ENCODE peak calls at places on chromosome 20, in four cellular contexts. A, B, X and M are unnamed samples.

GRCh38 chr20:41782730-41783406 is 164.7 kb upstream of the CHD6 start:
- DNase-seq in B (peak; percentile 71), A (no peak), X (no peak), M (no peak)

GRCh38 chr20:63530788-63531160 is 6.4 kb downstream of the PTK6 start:
- DNase-seq in X (no peak), A (no peak), B (peak; percentile 63), M (no peak)

GRCh38 chr20:21767739-21768223 is 62.3 kb downstream of the PAX1 start:
- DNase-seq in X (no peak), B (no peak), A (no peak), M (no peak)

GRCh38 chr20:41340327-41341055 is at the start of gene LPIN3:
- DNase-seq in A (no peak), B (peak; percentile 97), X (peak; percentile 90), M (peak; percentile 90)

GRCh38 chr20:16537025-16537665 is 36.1 kb downstream of the KIF16B start:
- DNase-seq in X (no peak), A (no peak), B (no peak), M (no peak)

GRCh38 chr20:62350098-62350628 is 16.9 kb downstream of the LAMA5 start:
- DNase-seq in X (peak; percentile 90), A (no peak), B (peak; percentile 93), M (peak; percentile 72)

GRCh38 chr20:48219306-48219705 is 434.0 kb upstream of the SULF2 start:
- DNase-seq in A (no peak), B (no peak), X (no peak), M (no peak)

GRCh38 chr20:33721391-33722140 is 1.5 kb upstream of the PXMP4 start:
- DNase-seq in B (no peak), X (no peak), A (no peak), M (no peak)

GRCh38 chr20:31934491-31934890 is 17.4 kb downstream of the PDRG1 start:
- DNase-seq in B (no peak), X (no peak), A (no peak), M (no peak)

GRCh38 chr20:63462244-63462643 is 10.2 kb downstream of the KCNQ2 start:
- DNase-seq in X (no peak), A (no peak), B (no peak), M (no peak)

GRCh38 chr20:5660346-5660745 is 89.9 kb upstream of the SHLD1 start:
- DNase-seq in A (no peak), X (no peak), B (no peak), M (no peak)

GRCh38 chr20:3901028-3901746 is 12.0 kb downstream of the PANK2 start:
- DNase-seq in X (no peak), A (no peak), B (no peak), M (no peak)

GRCh38 chr20:56955673-56956072 is 310.8 kb downstream of the BMP7 start:
- DNase-seq in X (no peak), B (no peak), A (no peak), M (no peak)

GRCh38 chr20:63882257-63883208 is 12.4 kb upstream of the DNAJC5 start:
- DNase-seq in A (no peak), B (no peak), X (no peak), M (no peak)

GRCh38 chr20:5864873-5865582 is 85.3 kb downstream of the TRMT6 start:
- DNase-seq in A (no peak), X (no peak), B (no peak), M (no peak)

GRCh38 chr20:13700761-13701160 is 62.0 kb upstream of the TASP1 start:
- DNase-seq in B (no peak), A (no peak), X (no peak), M (no peak)

GRCh38 chr20:21137078-21137477 is 11.2 kb downstream of the KIZ start:
- DNase-seq in A (no peak), B (no peak), X (no peak), M (no peak)

GRCh38 chr20:13485576-13485975 is 153.2 kb downstream of the TASP1 start:
- DNase-seq in B (no peak), X (no peak), A (no peak), M (no peak)

GRCh38 chr20:62010551-62011402 is 54.9 kb downstream of the TAF4 start:
- DNase-seq in X (peak; percentile 43), A (peak; percentile 55), B (peak; percentile 72), M (peak; percentile 48)

GRCh38 chr20:48610996-48611395 is 216.8 kb downstream of the PREX1 start:
- DNase-seq in B (no peak), A (no peak), X (no peak), M (no peak)

GRCh38 chr20:675453-676314 is at the start of gene SCRT2:
- DNase-seq in X (peak; percentile 76), B (peak; percentile 88), A (peak; percentile 55), M (peak; percentile 72)

GRCh38 chr20:36162272-36162966 is 7.9 kb downstream of the EPB41L1 start:
- DNase-seq in B (peak; percentile 59), A (no peak), X (no peak), M (no peak)

GRCh38 chr20:48618052-48618451 is 209.7 kb downstream of the PREX1 start:
- DNase-seq in A (no peak), B (peak; percentile 68), X (no peak), M (no peak)

GRCh38 chr20:42379385-42379784 is 761.2 kb upstream of the CHD6 start:
- DNase-seq in B (no peak), A (no peak), X (no peak), M (no peak)

GRCh38 chr20:49386848-49387605 is 95.4 kb downstream of the KCNB1 start:
- DNase-seq in X (no peak), B (peak; percentile 36), A (no peak), M (no peak)

GRCh38 chr20:1108437-1108920 is 9.9 kb upstream of the PSMF1 start:
- DNase-seq in A (peak; percentile 36), X (no peak), B (peak; percentile 79), M (peak; percentile 50)

GRCh38 chr20:35145141-35145564 is 2.0 kb downstream of the EDEM2 start:
- DNase-seq in B (no peak), A (no peak), X (peak; percentile 10), M (no peak)

GRCh38 chr20:4898282-4898681 is 103.0 kb downstream of the SLC23A2 start:
- DNase-seq in A (no peak), B (peak; percentile 75), X (no peak), M (peak; percentile 40)

GRCh38 chr20:3390759-3391500 is 16.5 kb downstream of the DNAAF9 start:
- DNase-seq in B (no peak), X (no peak), A (no peak), M (no peak)

GRCh38 chr20:14178952-14179351 is 158.5 kb downstream of the FLRT3 start:
- DNase-seq in X (no peak), A (no peak), B (no peak), M (no peak)

GRCh38 chr20:47020231-47020630 is 125.6 kb downstream of the EYA2 start:
- DNase-seq in X (no peak), B (no peak), A (no peak), M (no peak)
- TF ChIP-seq CTCF in X (no peak), B (no peak), A (no peak), M (no peak)

GRCh38 chr20:25038103-25038410 is 19.9 kb downstream of the ACSS1 start:
- DNase-seq in A (no peak), X (no peak), B (no peak), M (no peak)
- H3K27ac ChIP-seq in A (no peak overlapping the region), X (peak overlapping the region; percentile 69), B (peak overlapping the region; percentile 47), M (peak overlapping the region; percentile 58)

DNA sequence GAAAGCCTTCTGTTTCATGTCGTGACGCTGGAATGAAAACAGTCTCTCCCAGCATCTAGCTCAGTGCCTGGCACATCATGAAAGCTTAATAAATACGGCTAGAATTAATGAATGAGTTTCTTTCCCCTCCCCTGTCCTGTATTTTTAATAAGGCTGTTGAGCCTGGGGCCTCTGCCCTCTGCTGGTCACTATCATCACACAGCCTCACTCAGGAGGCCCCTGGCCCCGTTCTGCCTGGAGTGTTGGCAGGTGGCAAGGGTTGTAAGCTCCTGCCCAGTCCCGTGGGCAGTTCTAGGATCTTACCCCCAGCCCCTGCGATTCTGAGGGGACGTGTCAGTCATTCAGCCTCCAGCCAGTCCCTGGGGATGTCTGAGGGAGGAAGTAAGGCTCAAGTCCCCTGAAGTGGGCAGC is 41.4 kb downstream of the PHACTR3 start:
- DNase-seq in X (no peak), A (no peak), B (no peak), M (peak; percentile 9)
- TF ChIP-seq CTCF in X (no peak), A (no peak), B (no peak), M (no peak)

GRCh38 chr20:46576774-46577395 is 26.4 kb upstream of the OCSTAMP start:
- DNase-seq in A (no peak), B (no peak), X (no peak), M (no peak)
- H3K27ac ChIP-seq in A (no peak overlapping the region), B (no peak overlapping the region), X (no peak overlapping the region), M (no peak overlapping the region)

GRCh38 chr20:44450938-44451450 is 24.7 kb upstream of the TTPAL start:
- DNase-seq in A (no peak), X (no peak), B (no peak), M (no peak)

GRCh38 chr20:44450279-44450937 is 25.3 kb upstream of the TTPAL start:
- DNase-seq in B (peak; percentile 12), A (no peak), X (no peak), M (no peak)

GRCh38 chr20:44447827-44448419 is 27.8 kb upstream of the TTPAL start:
- DNase-seq in A (no peak), B (no peak), X (no peak), M (no peak)

GRCh38 chr20:44449864-44450263 is 25.8 kb upstream of the TTPAL start:
- DNase-seq in X (no peak), A (no peak), B (no peak), M (no peak)

DNA sequence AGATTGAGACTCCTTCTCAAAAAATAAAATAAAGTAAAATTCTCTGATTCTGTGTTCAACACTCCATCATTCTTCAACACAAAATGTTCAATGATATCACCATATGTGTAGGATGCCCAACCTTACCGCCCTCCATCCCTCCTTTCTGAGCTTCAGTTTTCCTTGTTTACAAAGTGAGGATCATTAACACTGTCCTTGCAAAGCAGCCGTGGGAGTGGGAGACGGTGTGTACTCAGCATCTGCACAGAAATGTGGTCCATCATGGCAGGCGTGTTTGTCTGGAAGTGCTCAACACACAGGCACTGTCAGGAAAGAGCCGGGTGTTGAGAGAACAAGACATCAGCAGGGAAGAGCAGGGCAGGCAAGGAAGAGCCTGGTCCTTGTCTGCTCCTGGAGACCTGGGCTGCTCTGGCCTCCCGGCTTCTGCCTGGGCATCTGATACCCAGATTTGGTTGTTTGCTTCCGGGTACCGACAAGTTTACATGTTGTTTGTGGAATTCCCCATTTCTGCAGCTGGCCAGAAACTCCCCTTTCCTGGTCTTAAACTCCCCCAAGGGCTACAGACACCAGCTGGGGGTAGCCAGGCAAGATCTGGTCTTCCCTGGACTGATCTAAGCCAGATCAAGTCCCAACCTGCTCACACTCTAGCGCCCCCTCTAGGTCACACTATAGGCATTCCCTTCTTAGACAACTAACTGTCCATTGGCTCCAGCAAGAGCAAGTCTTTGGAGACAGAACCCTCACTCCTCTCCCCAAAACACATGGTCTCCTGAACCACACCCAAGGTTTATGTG is 26.7 kb upstream of the TTPAL start:
- DNase-seq in A (no peak), X (no peak), B (no peak), M (no peak)
- TF ChIP-seq CTCF in A (no peak), X (no peak), B (peak; percentile 40), M (no peak)

GRCh38 chr20:50475879-50476292 is 34.3 kb upstream of the PTPN1 start:
- DNase-seq in X (no peak), B (peak; percentile 74), A (no peak), M (no peak)
- H3K27ac ChIP-seq in X (no peak overlapping the region), B (no peak overlapping the region), A (no peak overlapping the region), M (no peak overlapping the region)

GRCh38 chr20:37276494-37277252 is 12.8 kb upstream of the MANBAL start:
- DNase-seq in X (peak; percentile 54), B (no peak), A (no peak), M (no peak)
- TF ChIP-seq CTCF in X (no peak), B (peak; percentile 37), A (no peak), M (no peak)

GRCh38 chr20:58926802-58927489 is 54.1 kb upstream of the NELFCD start:
- DNase-seq in X (no peak), A (no peak), B (no peak), M (no peak)
- H3K27ac ChIP-seq in X (no peak overlapping the region), A (no peak overlapping the region), B (no peak overlapping the region), M (no peak overlapping the region)